ENCODE peak calls at places on chromosomes 12 and 14, in five cellular contexts. D, N, U, C and T are unnamed samples.

GRCh38 chr12:32365473-32366064 is 33.8 kb upstream of the FGD4 start:
- DNase-seq in D (peak; percentile 78), N (peak; percentile 64), U (peak; percentile 88), C (peak; percentile 85), T (peak; percentile 55)

GRCh38 chr12:51821423-51822260 is 26.9 kb downstream of the FIGNL2 start:
- DNase-seq in D (no peak), N (no peak), U (no peak), C (no peak), T (peak; percentile 57)

GRCh38 chr12:65628061-65628460 is 196.2 kb upstream of the HMGA2 start:
- DNase-seq in D (no peak), N (no peak), U (no peak), C (no peak), T (no peak)

GRCh38 chr12:46388427-46388992 is 15.9 kb upstream of the SLC38A2 start:
- DNase-seq in D (no peak), N (no peak), U (no peak), C (peak; percentile 20), T (no peak)

GRCh38 chr12:115294443-115295133 is 610.6 kb upstream of the TBX3 start:
- DNase-seq in D (peak; percentile 9), N (no peak), U (no peak), C (no peak), T (no peak)

GRCh38 chr12:80033457-80033856 is 65.9 kb upstream of the OTOGL start:
- DNase-seq in D (no peak), N (no peak), U (no peak), C (no peak), T (no peak)

GRCh38 chr14:75279739-75280447 is 1.3 kb downstream of the FOS start:
- DNase-seq in D (peak; percentile 42), N (no peak), U (peak; percentile 89), C (no peak), T (no peak)

GRCh38 chr14:51331651-51332367 is 91.8 kb downstream of the TMX1 start:
- DNase-seq in D (no peak), N (no peak), U (no peak), C (no peak), T (no peak)

GRCh38 chr14:93793555-93793954 is 5.3 kb upstream of the PRIMA1 start:
- DNase-seq in D (no peak), N (no peak), U (no peak), C (no peak), T (no peak)

GRCh38 chr14:75003250-75004027 is 718 bp downstream of the EIF2B2 start:
- DNase-seq in D (peak; percentile 11), N (no peak), U (peak; percentile 20), C (peak; percentile 42), T (no peak)

GRCh38 chr14:68307769-68308168 is 485.1 kb downstream of the ZFP36L1 start:
- DNase-seq in D (peak; percentile 38), N (no peak), U (no peak), C (no peak), T (no peak)

GRCh38 chr14:75690010-75690409 is 29.0 kb downstream of the TTLL5 start:
- DNase-seq in D (no peak), N (no peak), U (no peak), C (peak; percentile 66), T (no peak)

GRCh38 chr12:87425942-87426554 is 603.2 kb downstream of the C12orf50 start:
- DNase-seq in D (no peak), N (no peak), U (no peak), C (no peak), T (no peak)

GRCh38 chr14:64234877-64235651 is 59.1 kb downstream of the ESR2 start:
- DNase-seq in D (no peak), N (no peak), U (no peak), C (no peak), T (no peak)

GRCh38 chr14:84592770-84593169 is 937.2 kb upstream of the FLRT2 start:
- DNase-seq in D (peak; percentile 9), N (no peak), U (no peak), C (no peak), T (no peak)

GRCh38 chr14:64700290-64700689 is 3.9 kb upstream of the PLEKHG3 start:
- DNase-seq in D (no peak), N (no peak), U (no peak), C (no peak), T (no peak)

GRCh38 chr12:6167327-6168280 is 32.6 kb upstream of the CD9 start:
- DNase-seq in D (peak; percentile 83), N (peak; percentile 30), U (no peak), C (peak; percentile 99), T (no peak)

GRCh38 chr12:93325855-93326254 is 51.9 kb upstream of the NUDT4 start:
- DNase-seq in D (peak; percentile 32), N (no peak), U (no peak), C (no peak), T (no peak)

GRCh38 chr12:131608740-131609665 is 101.9 kb upstream of the SFSWAP start:
- DNase-seq in D (peak; percentile 74), N (peak; percentile 21), U (peak; percentile 71), C (peak; percentile 14), T (peak; percentile 59)

GRCh38 chr14:61568572-61569011 is 126.7 kb upstream of the HIF1A start:
- DNase-seq in D (no peak), N (no peak), U (peak; percentile 71), C (no peak), T (peak; percentile 67)

GRCh38 chr12:26979733-26980132 is 34.5 kb downstream of the TM7SF3 start:
- DNase-seq in D (no peak), N (no peak), U (no peak), C (no peak), T (no peak)

GRCh38 chr12:12461281-12461922 is 101.3 kb downstream of the DUSP16 start:
- DNase-seq in D (no peak), N (no peak), U (no peak), C (no peak), T (no peak)

GRCh38 chr12:91326043-91327027 is 143.7 kb upstream of the DCN start:
- DNase-seq in D (peak; percentile 77), N (peak; percentile 34), U (peak; percentile 64), C (peak; percentile 59), T (peak; percentile 39)

GRCh38 chr14:61570961-61571299 is 124.4 kb upstream of the HIF1A start:
- DNase-seq in D (no peak), N (no peak), U (no peak), C (no peak), T (no peak)

GRCh38 chr12:26987634-26988424 is 26.4 kb downstream of the TM7SF3 start:
- DNase-seq in D (no peak), N (no peak), U (no peak), C (no peak), T (no peak)

GRCh38 chr14:103949386-103949785 is 7.1 kb upstream of the RD3L start:
- DNase-seq in D (no peak), N (no peak), U (no peak), C (no peak), T (no peak)

GRCh38 chr14:23366163-23366921 is 1.4 kb upstream of the EFS start:
- DNase-seq in D (peak; percentile 87), N (no peak), U (peak; percentile 97), C (no peak), T (no peak)

GRCh38 chr12:123363743-123364531 is 710 bp downstream of the SBNO1 start:
- DNase-seq in D (no peak), N (peak; percentile 47), U (peak; percentile 44), C (peak; percentile 49), T (peak; percentile 42)

GRCh38 chr14:105889666-105890473 is 363.5 kb downstream of the TMEM121 start:
- DNase-seq in D (no peak), N (no peak), U (no peak), C (no peak), T (no peak)

GRCh38 chr12:38890102-38890501 is 15.3 kb downstream of the CPNE8 start:
- DNase-seq in D (peak; percentile 11), N (no peak), U (no peak), C (peak; percentile 39), T (no peak)

GRCh38 chr14:64915797-64916196 is 1.5 kb downstream of the CHURC1 start:
- DNase-seq in D (no peak), N (no peak), U (no peak), C (no peak), T (no peak)

GRCh38 chr12:57243521-57244305 is 7.3 kb downstream of the STAC3 start:
- DNase-seq in D (peak; percentile 88), N (peak; percentile 54), U (peak; percentile 92), C (peak; percentile 68), T (peak; percentile 90)

GRCh38 chr12:24020391-24021163 is 71.1 kb upstream of the SOX5 start:
- DNase-seq in D (no peak), N (no peak), U (peak; percentile 26), C (peak; percentile 40), T (no peak)

GRCh38 chr14:99234982-99235491 is 37.0 kb downstream of the BCL11B start:
- DNase-seq in D (peak; percentile 70), N (no peak), U (peak; percentile 96), C (no peak), T (no peak)

DNA sequence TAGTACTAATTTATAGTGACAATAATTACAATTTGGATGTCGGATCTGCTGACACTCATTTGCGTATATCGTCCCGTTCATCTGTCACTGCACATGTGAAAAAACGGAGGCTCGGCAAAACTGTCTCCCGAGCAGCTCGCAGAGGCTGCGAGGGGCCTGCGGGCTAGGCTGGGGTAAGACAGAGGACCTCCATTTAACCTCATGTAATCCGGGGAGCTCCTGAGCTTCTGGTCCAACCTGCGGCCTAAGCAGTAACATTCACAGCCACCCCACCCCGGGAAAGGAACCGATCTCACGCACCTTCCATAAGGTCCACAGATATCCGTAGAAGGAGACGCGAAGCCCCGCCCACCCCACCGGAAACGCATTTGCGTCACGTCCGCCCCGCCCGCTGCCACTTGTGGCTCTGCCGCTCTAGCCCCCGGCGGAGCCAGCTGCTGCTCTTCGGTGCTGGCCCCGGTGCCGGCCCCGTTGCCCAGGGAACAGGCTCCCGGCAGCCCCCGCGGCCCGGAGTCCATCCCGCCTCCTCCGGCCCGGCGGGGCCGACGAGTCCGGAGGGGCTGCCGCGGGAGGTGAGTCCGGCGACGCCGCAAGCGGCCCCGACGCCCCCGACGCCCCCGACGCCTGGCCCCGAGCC is at the start of the genes CINP and TECPR2:
- DNase-seq in D (peak; percentile 99), N (peak; percentile 85), U (peak; percentile 96), C (peak; percentile 95), T (peak; percentile 95)
- H3K79me2 ChIP-seq in D (peaks cover 55% of the 10 kb centered on the region), N (peaks cover 19% of the 10 kb centered on the region), U (peaks cover 2% of the 10 kb centered on the region), C (peaks cover 18% of the 10 kb centered on the region), T (peaks cover 17% of the 10 kb centered on the region)

GRCh38 chr12:105331805-105332251 is 1.3 kb downstream of the C12orf75 start:
- DNase-seq in D (peak; percentile 21), N (peak; percentile 32), U (peak; percentile 54), C (no peak), T (peak; percentile 80)
- H3K79me2 ChIP-seq in D (peaks cover 49% of the 10 kb centered on the region), N (no peaks in the 10 kb centered on the region), U (peaks cover 2% of the 10 kb centered on the region), C (peaks cover 51% of the 10 kb centered on the region), T (peaks cover 60% of the 10 kb centered on the region)

GRCh38 chr12:117098361-117099217 is 627 bp downstream of the TESC start:
- DNase-seq in D (no peak), N (no peak), U (no peak), C (no peak), T (peak; percentile 39)
- H3K79me2 ChIP-seq in D (no peaks in the 10 kb centered on the region), N (peaks cover 52% of the 10 kb centered on the region), U (no peaks in the 10 kb centered on the region), C (no peaks in the 10 kb centered on the region), T (peaks cover 53% of the 10 kb centered on the region)

GRCh38 chr12:122079532-122080081 is 1.1 kb downstream of the MLXIP start:
- DNase-seq in D (no peak), N (no peak), U (peak; percentile 67), C (peak; percentile 36), T (peak; percentile 57)
- H3K79me2 ChIP-seq in D (peaks cover 56% of the 10 kb centered on the region), N (peaks cover 42% of the 10 kb centered on the region), U (peaks cover 41% of the 10 kb centered on the region), C (peaks cover 49% of the 10 kb centered on the region), T (peaks cover 52% of the 10 kb centered on the region)

GRCh38 chr14:52901357-52901980 is 49.4 kb downstream of the FERMT2 start:
- DNase-seq in D (no peak), N (no peak), U (peak; percentile 53), C (no peak), T (no peak)
- H3K79me2 ChIP-seq in D (peaks cover 79% of the 10 kb centered on the region), N (peaks cover 2% of the 10 kb centered on the region), U (peaks cover 30% of the 10 kb centered on the region), C (peaks cover 65% of the 10 kb centered on the region), T (peaks cover 4% of the 10 kb centered on the region)

GRCh38 chr14:32329690-32330290 is 692 bp downstream of the AKAP6 start:
- DNase-seq in D (no peak), N (no peak), U (no peak), C (no peak), T (no peak)
- H3K79me2 ChIP-seq in D (no peaks in the 10 kb centered on the region), N (no peaks in the 10 kb centered on the region), U (no peaks in the 10 kb centered on the region), C (no peaks in the 10 kb centered on the region), T (no peaks in the 10 kb centered on the region)